ENCODE peak calls at places on chromosomes 6 and 20, in nine cellular contexts. N is psoas muscle, F is HCT116, H is breast epithelium, M is right atrium auricular region, Z is endodermal cell, X is adrenal gland, V is cardiac muscle cell, D is heart left ventricle. P is an unnamed sample. For H3K36me3, the result is how much of the 10 kb centered on the place peaks cover.

GRCh38 chr6:87401832-87402231 is 5.9 kb upstream of the CFAP206 start:
- DNase-seq in N (no peak), F (no peak), H (no peak), M (no peak), Z (no peak), X (no peak), V (no peak), D (no peak), P (no peak)

GRCh38 chr20:31670371-31671228 is 32.9 kb downstream of the COX4I2 start:
- DNase-seq in N (peak), F (no peak), H (peak), M (peak), Z (no peak), X (peak), V (peak), D (peak), P (no peak)

GRCh38 chr6:46002264-46002663 is 13.4 kb downstream of the CLIC5 start:
- DNase-seq in N (no peak), F (no peak), H (no peak), M (no peak), Z (no peak), X (no peak), V (no peak), D (no peak), P (no peak)

GRCh38 chr20:47126709-47127108 is 229.8 kb downstream of the ZMYND8 start:
- DNase-seq in N (no peak), F (no peak), H (no peak), M (no peak), Z (no peak), X (no peak), V (no peak), D (no peak), P (no peak)

GRCh38 chr6:79463721-79464120 is 73.5 kb downstream of the LCA5 start:
- DNase-seq in N (no peak), F (peak), H (no peak), M (no peak), Z (peak), X (no peak), V (no peak), D (no peak), P (no peak)

GRCh38 chr6:44681782-44682181 is 294.3 kb downstream of the CDC5L start:
- DNase-seq in N (no peak), F (no peak), H (no peak), M (no peak), Z (peak), X (no peak), V (peak), D (no peak), P (peak)

GRCh38 chr6:33492093-33492492 is 37.7 kb downstream of the ZBTB9 start:
- DNase-seq in N (no peak), F (no peak), H (no peak), M (no peak), Z (peak), X (no peak), V (no peak), D (no peak), P (peak)

GRCh38 chr20:62603021-62603906 is 39.0 kb upstream of the SLCO4A1 start:
- DNase-seq in N (peak), F (no peak), H (peak), M (peak), Z (no peak), X (peak), V (no peak), D (peak), P (no peak)

GRCh38 chr20:21202284-21202683 is 76.4 kb downstream of the KIZ start:
- DNase-seq in N (no peak), F (peak), H (no peak), M (no peak), Z (no peak), X (peak), V (no peak), D (no peak), P (no peak)

GRCh38 chr6:107567643-107568042 is 77.7 kb downstream of the SOBP start:
- DNase-seq in N (no peak), F (no peak), H (no peak), M (no peak), Z (no peak), X (no peak), V (no peak), D (no peak), P (no peak)

GRCh38 chr6:13526718-13527668 is 39.6 kb upstream of the GFOD1 start:
- DNase-seq in N (peak), F (no peak), H (no peak), M (no peak), Z (no peak), X (peak), V (no peak), D (no peak), P (peak)

GRCh38 chr20:47865912-47866311 is 80.6 kb upstream of the SULF2 start:
- DNase-seq in N (no peak), F (no peak), H (no peak), M (no peak), Z (no peak), X (no peak), V (no peak), D (no peak), P (no peak)

GRCh38 chr6:98764378-98764911 is 69.9 kb upstream of the POU3F2 start:
- DNase-seq in N (no peak), F (no peak), H (no peak), M (no peak), Z (no peak), X (no peak), V (no peak), D (no peak), P (no peak)

GRCh38 chr6:154830771-154831170 is 97.6 kb downstream of the SCAF8 start:
- DNase-seq in N (no peak), F (no peak), H (no peak), M (no peak), Z (no peak), X (no peak), V (no peak), D (no peak), P (no peak)

GRCh38 chr6:46648869-46649488 is 3.6 kb downstream of the CYP39A1 start:
- DNase-seq in N (no peak), F (peak), H (no peak), M (no peak), Z (no peak), X (no peak), V (no peak), D (no peak), P (no peak)

GRCh38 chr6:117549606-117550005 is 52.7 kb downstream of the GOPC start:
- DNase-seq in N (no peak), F (no peak), H (no peak), M (no peak), Z (no peak), X (no peak), V (no peak), D (no peak), P (no peak)

GRCh38 chr20:63007722-63008488 is 1.1 kb upstream of the BHLHE23 start:
- DNase-seq in N (no peak), F (no peak), H (no peak), M (no peak), Z (peak), X (no peak), V (no peak), D (no peak), P (no peak)

GRCh38 chr6:110890288-110890687 is 15.7 kb downstream of the AMD1 start:
- DNase-seq in N (no peak), F (no peak), H (no peak), M (no peak), Z (no peak), X (no peak), V (no peak), D (no peak), P (no peak)

GRCh38 chr20:24669701-24670100 is 200.3 kb downstream of the SYNDIG1 start:
- DNase-seq in N (no peak), F (no peak), H (peak), M (no peak), Z (no peak), X (no peak), V (no peak), D (no peak), P (no peak)

GRCh38 chr20:17863577-17864292 is 104.9 kb downstream of the SNX5 start:
- DNase-seq in N (no peak), F (no peak), H (no peak), M (no peak), Z (no peak), X (peak), V (no peak), D (no peak), P (no peak)

GRCh38 chr6:157999100-158000051 is 17.7 kb downstream of the SYNJ2 start:
- DNase-seq in N (no peak), F (no peak), H (no peak), M (no peak), Z (peak), X (no peak), V (peak), D (no peak), P (no peak)

GRCh38 chr6:18259675-18260447 is 4.5 kb downstream of the DEK start:
- DNase-seq in N (no peak), F (no peak), H (no peak), M (no peak), Z (no peak), X (no peak), V (no peak), D (no peak), P (no peak)

GRCh38 chr6:28683945-28684538 is 158.4 kb downstream of the GPX5 start:
- DNase-seq in N (no peak), F (peak), H (no peak), M (no peak), Z (peak), X (peak), V (peak), D (no peak), P (peak)

GRCh38 chr6:11398451-11399326 is 138.9 kb upstream of the TMEM170B start:
- DNase-seq in N (no peak), F (no peak), H (no peak), M (no peak), Z (no peak), X (no peak), V (no peak), D (no peak), P (no peak)

GRCh38 chr20:2387180-2387577 is 6.5 kb downstream of the TGM6 start:
- DNase-seq in N (no peak), F (peak), H (no peak), M (no peak), Z (peak), X (no peak), V (peak), D (no peak), P (peak)

GRCh38 chr6:111972714-111973678 is 80.9 kb upstream of the CCN6 start:
- DNase-seq in N (peak), F (no peak), H (no peak), M (peak), Z (peak), X (peak), V (no peak), D (peak), P (peak)

GRCh38 chr6:150667977-150668716 is 68.5 kb downstream of the PLEKHG1 start:
- DNase-seq in N (peak), F (peak), H (peak), M (peak), Z (no peak), X (peak), V (peak), D (peak), P (no peak)

GRCh38 chr20:58575776-58576589 is 60.8 kb upstream of the APCDD1L start:
- DNase-seq in N (no peak), F (no peak), H (peak), M (no peak), Z (no peak), X (no peak), V (no peak), D (no peak), P (no peak)

GRCh38 chr6:87922947-87923330 is 124.7 kb upstream of the SPACA1 start:
- DNase-seq in N (no peak), F (no peak), H (no peak), M (no peak), Z (no peak), X (no peak), V (no peak), D (no peak), P (no peak)

GRCh38 chr6:11853678-11854417 is 75.2 kb upstream of the ADTRP start:
- DNase-seq in N (no peak), F (no peak), H (no peak), M (no peak), Z (no peak), X (no peak), V (no peak), D (no peak), P (no peak)

GRCh38 chr6:167157414-167157813 is 366 bp downstream of the GPR31 start:
- DNase-seq in N (no peak), F (no peak), H (no peak), M (no peak), Z (no peak), X (no peak), V (no peak), D (no peak), P (no peak)

GRCh38 chr6:117920493-117920845 is 13.4 kb downstream of the SLC35F1 start:
- DNase-seq in N (no peak), F (no peak), H (no peak), M (no peak), Z (no peak), X (no peak), V (no peak), D (no peak), P (no peak)

GRCh38 chr6:85449388-85449817 is 480 bp upstream of the NT5E start:
- DNase-seq in N (peak), F (no peak), H (no peak), M (no peak), Z (no peak), X (no peak), V (peak), D (peak), P (no peak)

GRCh38 chr6:152701081-152701862 is 3.6 kb downstream of the MYCT1 start:
- DNase-seq in N (no peak), F (no peak), H (no peak), M (no peak), Z (peak), X (no peak), V (peak), D (no peak), P (no peak)

GRCh38 chr6:106546322-106547052 is 82.8 kb downstream of the RTN4IP1 start:
- DNase-seq in N (no peak), F (peak), H (no peak), M (no peak), Z (no peak), X (no peak), V (no peak), D (no peak), P (no peak)

DNA sequence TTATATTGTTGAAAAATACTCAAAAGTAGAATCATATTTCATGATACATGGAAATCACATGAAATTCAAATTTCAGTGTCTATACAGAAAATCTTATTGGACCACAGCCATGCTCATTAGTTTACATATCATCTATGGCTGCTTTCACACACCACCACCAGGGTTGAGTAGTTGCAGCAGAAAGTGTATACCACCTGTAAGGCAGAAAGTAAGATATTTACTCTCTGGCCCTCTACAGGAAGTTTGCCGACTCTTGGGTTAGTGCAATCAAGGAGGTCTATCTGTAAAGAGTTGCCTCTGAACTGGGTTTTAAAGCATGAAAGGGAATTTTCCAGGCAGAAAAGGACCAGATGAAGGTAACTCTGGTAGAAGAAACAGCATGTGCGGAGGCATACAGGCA is 432.3 kb downstream of the DHX35 start:
- DNase-seq in N (no peak), F (no peak), H (no peak), M (no peak), Z (no peak), X (no peak), V (no peak), D (no peak), P (no peak)
- H3K36me3 ChIP-seq in N (under half), F (under half), H (under half), M (under half), Z (under half), X (under half), V (under half), D (under half), P (under half)

GRCh38 chr20:45254867-45255266 is 503 bp upstream of the SLPI start:
- DNase-seq in N (no peak), F (no peak), H (no peak), M (no peak), Z (no peak), X (no peak), V (no peak), D (no peak), P (no peak)
- TF ChIP-seq CTCF in N (no peak), F (no peak), H (no peak), M (no peak), Z (no peak), X (no peak), V (no peak), D (no peak), P (no peak)

DNA sequence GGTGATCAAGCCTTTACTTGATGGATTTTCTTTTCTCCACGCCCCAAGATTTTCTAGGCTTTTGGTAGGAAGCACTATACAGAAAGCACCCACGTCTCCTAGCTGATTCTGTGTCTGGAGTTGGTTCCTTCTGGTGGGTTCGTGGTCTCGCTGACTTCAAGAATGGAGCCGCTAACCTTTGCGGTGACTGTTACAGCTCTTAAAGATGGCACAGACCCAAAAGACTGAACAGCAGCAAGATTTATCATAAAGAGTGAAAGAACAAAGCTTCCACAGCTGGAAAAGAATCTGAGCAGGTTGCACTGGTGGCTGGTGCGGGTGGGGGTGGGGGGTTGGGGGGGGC is 168.7 kb downstream of the ATXN1 start:
- DNase-seq in N (no peak), F (no peak), H (no peak), M (no peak), Z (no peak), X (no peak), V (no peak), D (no peak), P (no peak)
- H3K27ac ChIP-seq in N (no peak), F (no peak), H (no peak), M (no peak), Z (no peak), X (no peak), V (no peak), D (no peak), P (no peak)

DNA sequence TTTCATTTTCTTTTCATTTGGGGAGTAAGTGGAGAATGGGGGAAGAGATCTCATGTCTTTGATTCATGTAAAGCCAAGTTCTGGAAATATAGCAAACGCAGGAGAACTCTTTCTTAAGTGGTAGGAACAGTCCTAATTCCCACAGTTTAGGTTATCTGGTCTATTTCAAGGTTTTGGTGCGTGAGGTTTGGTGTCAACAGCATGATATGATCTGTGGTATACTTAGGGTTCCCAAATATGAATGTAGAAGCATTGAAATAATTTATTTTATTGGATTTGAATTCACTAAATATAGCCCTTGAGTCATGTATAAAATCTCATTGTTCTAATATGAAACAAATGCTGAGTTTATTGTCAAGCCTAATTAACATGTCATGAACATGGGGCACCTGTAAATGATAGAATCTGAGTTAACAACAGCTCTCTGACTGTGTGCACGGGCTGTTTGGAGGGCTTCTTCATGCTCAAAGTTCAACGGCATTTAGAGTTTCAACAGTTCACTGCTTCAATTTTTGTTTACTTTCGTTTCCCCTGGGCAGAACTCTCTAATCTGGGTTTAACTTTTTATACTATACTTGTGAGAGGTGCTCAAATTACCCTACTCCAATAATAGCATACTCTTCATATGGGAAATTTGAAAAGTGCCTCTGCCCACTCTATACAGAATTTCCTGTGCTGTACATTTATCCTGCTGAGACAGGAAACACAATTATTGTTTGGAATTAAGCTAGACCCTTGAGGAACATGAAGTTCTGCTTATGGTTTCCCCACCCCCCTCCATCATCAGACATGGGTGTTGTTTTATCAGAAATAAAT is 236.3 kb upstream of the ZNF217 start:
- DNase-seq in N (no peak), F (no peak), H (no peak), M (no peak), Z (no peak), X (no peak), V (no peak), D (no peak), P (no peak)
- H3K36me3 ChIP-seq in N (under half), F (under half), H (under half), M (under half), Z (under half), X (under half), V (under half), D (under half), P (under half)

DNA sequence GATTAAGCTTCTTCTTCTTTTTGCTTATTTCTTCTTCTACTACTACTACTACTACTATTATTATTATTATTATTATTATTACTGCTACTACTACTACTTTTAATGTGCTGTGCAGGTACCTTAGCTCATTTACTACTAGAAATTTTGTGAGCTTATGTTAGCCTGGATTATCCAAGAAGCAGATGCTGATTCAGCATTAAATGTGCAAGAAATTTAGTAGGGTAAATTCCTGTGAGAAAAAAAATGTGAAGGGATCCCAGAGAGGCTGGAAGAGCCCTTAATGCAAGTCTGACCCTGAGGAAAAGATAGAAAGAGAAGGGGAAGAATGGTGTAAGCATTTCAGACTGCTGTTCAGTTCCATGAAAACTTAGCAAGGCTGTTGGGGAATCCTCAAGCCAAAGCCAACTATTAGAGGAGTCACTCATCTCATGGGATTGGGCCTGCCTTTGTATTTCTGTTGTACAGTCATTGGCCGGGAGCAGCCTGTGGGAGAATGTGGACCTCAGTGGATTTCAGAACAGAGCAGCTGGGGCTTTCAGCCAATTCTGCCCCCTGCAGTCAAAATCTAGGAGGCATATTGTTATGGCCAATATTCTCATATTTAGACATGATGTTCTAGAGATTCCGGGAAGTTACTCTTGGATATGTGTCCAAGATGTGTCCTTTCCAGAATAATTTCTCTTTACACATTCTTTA is 37.2 kb upstream of the TSPYL1 start:
- DNase-seq in N (peak), F (no peak), H (no peak), M (peak), Z (no peak), X (peak), V (no peak), D (peak), P (no peak)
- TF ChIP-seq CTCF in N (no peak), F (no peak), H (no peak), M (no peak), Z (no peak), X (no peak), V (no peak), D (no peak), P (no peak)

GRCh38 chr6:89335164-89335563 is 17.4 kb downstream of the UBE2J1 start:
- DNase-seq in N (no peak), F (no peak), H (no peak), M (no peak), Z (no peak), X (no peak), V (no peak), D (no peak), P (no peak)

DNA sequence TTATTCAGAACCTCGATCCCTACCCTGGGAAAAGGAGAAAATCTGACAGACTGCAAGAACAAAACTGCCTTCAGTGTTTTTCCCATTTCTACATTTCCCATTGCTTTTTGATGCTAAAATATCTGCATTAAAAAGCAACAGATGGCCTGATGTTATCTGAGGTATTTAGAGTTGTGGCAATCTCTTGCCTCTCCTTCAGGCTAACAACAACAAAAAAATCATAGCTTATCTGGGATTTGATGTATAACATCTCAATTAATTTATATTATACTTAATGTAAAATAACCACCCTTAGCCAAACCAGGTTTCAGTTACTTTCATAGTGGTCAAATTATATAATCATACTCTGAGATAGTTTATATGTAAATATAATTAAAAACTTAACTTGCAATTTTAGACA is 15.8 kb upstream of the GABRR2 start:
- DNase-seq in N (no peak), F (no peak), H (no peak), M (no peak), Z (no peak), X (no peak), V (no peak), D (no peak), P (no peak)
- H3K27ac ChIP-seq in N (no peak), F (no peak), H (no peak), M (no peak), Z (no peak), X (no peak), V (no peak), D (no peak), P (no peak)